ENCODE peak calls at places on chromosomes 7 and 10, in ten cellular contexts. One of them, this sample, is unnamed.

GRCh38 chr7:153090209-153090608 is 330.7 kb downstream of the ACTR3B start:
- DNase-seq in NCI-H2081 treated with DMSO at 0.1 percent for 48 hours: no peak
- DNase-seq in fibroblast of pulmonary artery: no peak
- DNase-seq in B cell: no peak
- DNase-seq in left ventricle myocardium superior: no peak
- DNase-seq in ecto neural progenitor cell: no peak
- DNase-seq in mucosa of gallbladder: no peak
- DNase-seq in stromal cell of bone marrow: no peak
- DNase-seq in H7: no peak
- DNase-seq in heart left ventricle: no peak
- DNase-seq in this sample: no peak

GRCh38 chr10:77245953-77246352 is 391.7 kb downstream of the KCNMA1 start:
- DNase-seq in NCI-H2081 treated with DMSO at 0.1 percent for 48 hours: no peak
- DNase-seq in fibroblast of pulmonary artery: peak
- DNase-seq in B cell: no peak
- DNase-seq in left ventricle myocardium superior: no peak
- DNase-seq in ecto neural progenitor cell: no peak
- DNase-seq in mucosa of gallbladder: no peak
- DNase-seq in stromal cell of bone marrow: no peak
- DNase-seq in H7: no peak
- DNase-seq in heart left ventricle: no peak
- DNase-seq in this sample: peak

GRCh38 chr10:97356318-97356914 is 21.9 kb upstream of the FRAT2 start:
- DNase-seq in NCI-H2081 treated with DMSO at 0.1 percent for 48 hours: no peak
- DNase-seq in fibroblast of pulmonary artery: no peak
- DNase-seq in B cell: no peak
- DNase-seq in left ventricle myocardium superior: no peak
- DNase-seq in ecto neural progenitor cell: no peak
- DNase-seq in mucosa of gallbladder: no peak
- DNase-seq in stromal cell of bone marrow: no peak
- DNase-seq in H7: no peak
- DNase-seq in heart left ventricle: no peak
- DNase-seq in this sample: no peak

GRCh38 chr10:14468022-14468421 is 137.3 kb upstream of the FRMD4A start:
- DNase-seq in NCI-H2081 treated with DMSO at 0.1 percent for 48 hours: peak
- DNase-seq in fibroblast of pulmonary artery: no peak
- DNase-seq in B cell: no peak
- DNase-seq in left ventricle myocardium superior: no peak
- DNase-seq in ecto neural progenitor cell: no peak
- DNase-seq in mucosa of gallbladder: no peak
- DNase-seq in stromal cell of bone marrow: no peak
- DNase-seq in H7: no peak
- DNase-seq in heart left ventricle: no peak
- DNase-seq in this sample: no peak

GRCh38 chr7:8094164-8095140 is 125.9 kb downstream of the GLCCI1 start:
- DNase-seq in NCI-H2081 treated with DMSO at 0.1 percent for 48 hours: no peak
- DNase-seq in fibroblast of pulmonary artery: no peak
- DNase-seq in B cell: no peak
- DNase-seq in left ventricle myocardium superior: no peak
- DNase-seq in ecto neural progenitor cell: no peak
- DNase-seq in mucosa of gallbladder: no peak
- DNase-seq in stromal cell of bone marrow: no peak
- DNase-seq in H7: no peak
- DNase-seq in heart left ventricle: no peak
- DNase-seq in this sample: no peak

GRCh38 chr10:110629680-110630191 is 14.4 kb upstream of the RBM20 start:
- DNase-seq in NCI-H2081 treated with DMSO at 0.1 percent for 48 hours: peak
- DNase-seq in fibroblast of pulmonary artery: peak
- DNase-seq in B cell: no peak
- DNase-seq in left ventricle myocardium superior: no peak
- DNase-seq in ecto neural progenitor cell: no peak
- DNase-seq in mucosa of gallbladder: no peak
- DNase-seq in stromal cell of bone marrow: peak
- DNase-seq in H7: no peak
- DNase-seq in heart left ventricle: no peak
- DNase-seq in this sample: no peak

GRCh38 chr7:390761-391410 is 100.9 kb downstream of the FOXL3 start:
- DNase-seq in NCI-H2081 treated with DMSO at 0.1 percent for 48 hours: no peak
- DNase-seq in fibroblast of pulmonary artery: no peak
- DNase-seq in B cell: no peak
- DNase-seq in left ventricle myocardium superior: peak
- DNase-seq in ecto neural progenitor cell: peak
- DNase-seq in mucosa of gallbladder: no peak
- DNase-seq in stromal cell of bone marrow: no peak
- DNase-seq in H7: peak
- DNase-seq in heart left ventricle: peak
- DNase-seq in this sample: no peak

GRCh38 chr7:34727464-34727995 is 69.5 kb downstream of the NPSR1 start:
- DNase-seq in NCI-H2081 treated with DMSO at 0.1 percent for 48 hours: no peak
- DNase-seq in fibroblast of pulmonary artery: no peak
- DNase-seq in B cell: no peak
- DNase-seq in left ventricle myocardium superior: no peak
- DNase-seq in ecto neural progenitor cell: no peak
- DNase-seq in mucosa of gallbladder: no peak
- DNase-seq in stromal cell of bone marrow: no peak
- DNase-seq in H7: no peak
- DNase-seq in heart left ventricle: no peak
- DNase-seq in this sample: no peak

GRCh38 chr10:88728107-88728763 is 22.2 kb downstream of the LIPK start:
- DNase-seq in NCI-H2081 treated with DMSO at 0.1 percent for 48 hours: no peak
- DNase-seq in fibroblast of pulmonary artery: peak
- DNase-seq in B cell: no peak
- DNase-seq in left ventricle myocardium superior: peak
- DNase-seq in ecto neural progenitor cell: peak
- DNase-seq in mucosa of gallbladder: no peak
- DNase-seq in stromal cell of bone marrow: no peak
- DNase-seq in H7: peak
- DNase-seq in heart left ventricle: no peak
- DNase-seq in this sample: peak

GRCh38 chr7:31068006-31068675 is 16.0 kb downstream of the ADCYAP1R1 start:
- DNase-seq in NCI-H2081 treated with DMSO at 0.1 percent for 48 hours: no peak
- DNase-seq in fibroblast of pulmonary artery: no peak
- DNase-seq in B cell: no peak
- DNase-seq in left ventricle myocardium superior: no peak
- DNase-seq in ecto neural progenitor cell: no peak
- DNase-seq in mucosa of gallbladder: no peak
- DNase-seq in stromal cell of bone marrow: no peak
- DNase-seq in H7: no peak
- DNase-seq in heart left ventricle: no peak
- DNase-seq in this sample: no peak

GRCh38 chr10:8379906-8380832 is 325.7 kb downstream of the GATA3 start:
- DNase-seq in NCI-H2081 treated with DMSO at 0.1 percent for 48 hours: no peak
- DNase-seq in fibroblast of pulmonary artery: no peak
- DNase-seq in B cell: no peak
- DNase-seq in left ventricle myocardium superior: no peak
- DNase-seq in ecto neural progenitor cell: no peak
- DNase-seq in mucosa of gallbladder: no peak
- DNase-seq in stromal cell of bone marrow: no peak
- DNase-seq in H7: no peak
- DNase-seq in heart left ventricle: no peak
- DNase-seq in this sample: no peak

GRCh38 chr10:71784679-71785272 is 11.5 kb upstream of the VSIR start:
- DNase-seq in NCI-H2081 treated with DMSO at 0.1 percent for 48 hours: no peak
- DNase-seq in fibroblast of pulmonary artery: no peak
- DNase-seq in B cell: no peak
- DNase-seq in left ventricle myocardium superior: peak
- DNase-seq in ecto neural progenitor cell: no peak
- DNase-seq in mucosa of gallbladder: no peak
- DNase-seq in stromal cell of bone marrow: no peak
- DNase-seq in H7: no peak
- DNase-seq in heart left ventricle: no peak
- DNase-seq in this sample: no peak

GRCh38 chr10:122042836-122043235 is 53.9 kb downstream of the TACC2 start:
- DNase-seq in NCI-H2081 treated with DMSO at 0.1 percent for 48 hours: no peak
- DNase-seq in fibroblast of pulmonary artery: no peak
- DNase-seq in B cell: no peak
- DNase-seq in left ventricle myocardium superior: no peak
- DNase-seq in ecto neural progenitor cell: no peak
- DNase-seq in mucosa of gallbladder: no peak
- DNase-seq in stromal cell of bone marrow: no peak
- DNase-seq in H7: no peak
- DNase-seq in heart left ventricle: no peak
- DNase-seq in this sample: no peak

GRCh38 chr10:92931597-92931996 is 83.3 kb downstream of the EXOC6 start:
- DNase-seq in NCI-H2081 treated with DMSO at 0.1 percent for 48 hours: no peak
- DNase-seq in fibroblast of pulmonary artery: no peak
- DNase-seq in B cell: no peak
- DNase-seq in left ventricle myocardium superior: no peak
- DNase-seq in ecto neural progenitor cell: no peak
- DNase-seq in mucosa of gallbladder: no peak
- DNase-seq in stromal cell of bone marrow: no peak
- DNase-seq in H7: no peak
- DNase-seq in heart left ventricle: no peak
- DNase-seq in this sample: no peak

GRCh38 chr10:32210306-32211045 is 136.5 kb downstream of the EPC1 start:
- DNase-seq in NCI-H2081 treated with DMSO at 0.1 percent for 48 hours: no peak
- DNase-seq in fibroblast of pulmonary artery: peak
- DNase-seq in B cell: no peak
- DNase-seq in left ventricle myocardium superior: no peak
- DNase-seq in ecto neural progenitor cell: no peak
- DNase-seq in mucosa of gallbladder: no peak
- DNase-seq in stromal cell of bone marrow: peak
- DNase-seq in H7: peak
- DNase-seq in heart left ventricle: no peak
- DNase-seq in this sample: peak

GRCh38 chr7:85220651-85221050 is 33.8 kb upstream of the SEMA3D start:
- DNase-seq in NCI-H2081 treated with DMSO at 0.1 percent for 48 hours: no peak
- DNase-seq in fibroblast of pulmonary artery: no peak
- DNase-seq in B cell: no peak
- DNase-seq in left ventricle myocardium superior: no peak
- DNase-seq in ecto neural progenitor cell: no peak
- DNase-seq in mucosa of gallbladder: no peak
- DNase-seq in stromal cell of bone marrow: no peak
- DNase-seq in H7: no peak
- DNase-seq in heart left ventricle: no peak
- DNase-seq in this sample: no peak

GRCh38 chr7:44110724-44111635 is 6.8 kb downstream of the AEBP1 start:
- DNase-seq in NCI-H2081 treated with DMSO at 0.1 percent for 48 hours: no peak
- DNase-seq in fibroblast of pulmonary artery: no peak
- DNase-seq in B cell: no peak
- DNase-seq in left ventricle myocardium superior: no peak
- DNase-seq in ecto neural progenitor cell: no peak
- DNase-seq in mucosa of gallbladder: no peak
- DNase-seq in stromal cell of bone marrow: no peak
- DNase-seq in H7: peak
- DNase-seq in heart left ventricle: no peak
- DNase-seq in this sample: no peak

GRCh38 chr10:62684911-62685310 is 119.6 kb upstream of the ADO start:
- DNase-seq in NCI-H2081 treated with DMSO at 0.1 percent for 48 hours: no peak
- DNase-seq in fibroblast of pulmonary artery: no peak
- DNase-seq in B cell: no peak
- DNase-seq in left ventricle myocardium superior: no peak
- DNase-seq in ecto neural progenitor cell: no peak
- DNase-seq in mucosa of gallbladder: no peak
- DNase-seq in stromal cell of bone marrow: no peak
- DNase-seq in H7: no peak
- DNase-seq in heart left ventricle: no peak
- DNase-seq in this sample: no peak

GRCh38 chr10:48814933-48815332 is 124.7 kb downstream of the LRRC18 start:
- DNase-seq in NCI-H2081 treated with DMSO at 0.1 percent for 48 hours: no peak
- DNase-seq in fibroblast of pulmonary artery: no peak
- DNase-seq in B cell: no peak
- DNase-seq in left ventricle myocardium superior: no peak
- DNase-seq in ecto neural progenitor cell: no peak
- DNase-seq in mucosa of gallbladder: no peak
- DNase-seq in stromal cell of bone marrow: no peak
- DNase-seq in H7: no peak
- DNase-seq in heart left ventricle: no peak
- DNase-seq in this sample: no peak

GRCh38 chr7:157012113-157012547 is 1.7 kb upstream of the MNX1 start:
- DNase-seq in NCI-H2081 treated with DMSO at 0.1 percent for 48 hours: no peak
- DNase-seq in fibroblast of pulmonary artery: no peak
- DNase-seq in B cell: no peak
- DNase-seq in left ventricle myocardium superior: no peak
- DNase-seq in ecto neural progenitor cell: no peak
- DNase-seq in mucosa of gallbladder: no peak
- DNase-seq in stromal cell of bone marrow: no peak
- DNase-seq in H7: no peak
- DNase-seq in heart left ventricle: no peak
- DNase-seq in this sample: no peak